ENCODE peak calls at places on chromosomes 6 and 20, in four cellular contexts. U, F, A and K are unnamed samples.

GRCh38 chr20:32544893-32545840 is 40.0 kb downstream of the NOL4L start:
- DNase-seq in U (no peak), F (no peak), A (no peak), K (peak)

GRCh38 chr20:32966382-32966781 is 37.9 kb downstream of the SUN5 start:
- DNase-seq in U (no peak), F (no peak), A (no peak), K (no peak)

GRCh38 chr6:17015144-17015543 is 86.7 kb upstream of the STMND1 start:
- DNase-seq in U (no peak), F (no peak), A (peak), K (peak)

GRCh38 chr6:77249560-77249959 is 213.7 kb downstream of the HTR1B start:
- DNase-seq in U (no peak), F (no peak), A (no peak), K (no peak)

GRCh38 chr6:25296217-25296905 is 17.2 kb downstream of the CARMIL1 start:
- DNase-seq in U (no peak), F (no peak), A (no peak), K (no peak)

GRCh38 chr6:11103065-11103464 is 8.5 kb downstream of the ERVFRD-1 start:
- DNase-seq in U (no peak), F (no peak), A (no peak), K (no peak)

GRCh38 chr6:14585689-14586088 is 468.1 kb downstream of the CD83 start:
- DNase-seq in U (no peak), F (no peak), A (no peak), K (no peak)

GRCh38 chr20:58004900-58005299 is 223.6 kb downstream of the ANKRD60 start:
- DNase-seq in U (no peak), F (no peak), A (no peak), K (no peak)

GRCh38 chr6:52574709-52575489 is 2.0 kb downstream of the TRAM2 start:
- DNase-seq in U (peak), F (peak), A (no peak), K (no peak)

GRCh38 chr6:75396005-75396800 is 97.4 kb downstream of the FILIP1 start:
- DNase-seq in U (no peak), F (no peak), A (no peak), K (no peak)

GRCh38 chr6:17280552-17281090 is 540 bp upstream of the RBM24 start:
- DNase-seq in U (peak), F (peak), A (no peak), K (peak)

GRCh38 chr6:5384276-5384675 is 123.0 kb downstream of the FARS2 start:
- DNase-seq in U (no peak), F (no peak), A (no peak), K (no peak)

GRCh38 chr20:48624315-48625020 is 203.3 kb downstream of the PREX1 start:
- DNase-seq in U (no peak), F (no peak), A (no peak), K (no peak)

GRCh38 chr6:17178301-17178700 is 76.5 kb downstream of the STMND1 start:
- DNase-seq in U (no peak), F (no peak), A (no peak), K (no peak)

GRCh38 chr6:142566628-142567396 is 265.0 kb downstream of the ADGRG6 start:
- DNase-seq in U (no peak), F (peak), A (peak), K (peak)

GRCh38 chr6:24906314-24906713 is 29.4 kb downstream of the RIPOR2 start:
- DNase-seq in U (no peak), F (no peak), A (peak), K (no peak)

GRCh38 chr6:31630177-31630934 is 9.8 kb downstream of the PRRC2A start:
- DNase-seq in U (no peak), F (no peak), A (no peak), K (no peak)

GRCh38 chr6:37314803-37315515 is 38.8 kb upstream of the RNF8 start:
- DNase-seq in U (peak), F (peak), A (peak), K (peak)

GRCh38 chr6:138971601-138972000 is 16.5 kb downstream of the REPS1 start:
- DNase-seq in U (no peak), F (no peak), A (no peak), K (no peak)

GRCh38 chr20:34708621-34709043 is 4.5 kb downstream of the TP53INP2 start:
- DNase-seq in U (peak), F (peak), A (no peak), K (peak)